ENCODE peak calls at places on chromosomes 3 and 15, in seven cellular contexts. One of them, this sample, is unnamed.
A peak's percentile ranks its signal among the peaks of the same experiment; 100 is the strongest.

GRCh38 chr3:15645246-15645645 is 43.7 kb downstream of the BTD start:
- DNase-seq in PC-3: no peak
- DNase-seq in body of pancreas: no peak
- DNase-seq in fibroblast of lung: no peak
- DNase-seq in transverse colon: no peak
- DNase-seq in IMR-90: no peak
- DNase-seq in heart right ventricle: no peak
- DNase-seq in this sample: no peak

GRCh38 chr3:11919390-11919789 is 72.7 kb upstream of the TAMM41 start:
- DNase-seq in PC-3: no peak
- DNase-seq in heart right ventricle: no peak
- DNase-seq in IMR-90: no peak
- DNase-seq in transverse colon: no peak
- DNase-seq in fibroblast of lung: no peak
- DNase-seq in body of pancreas: no peak
- DNase-seq in this sample: no peak

GRCh38 chr3:183306798-183307671 is 54.0 kb downstream of the B3GNT5 start:
- DNase-seq in fibroblast of lung: peak; percentile 75
- DNase-seq in IMR-90: peak; percentile 62
- DNase-seq in body of pancreas: peak; percentile 87
- DNase-seq in heart right ventricle: peak; percentile 62
- DNase-seq in PC-3: peak; percentile 81
- DNase-seq in transverse colon: peak; percentile 91
- DNase-seq in this sample: peak; percentile 89

GRCh38 chr3:69628956-69629355 is 110.3 kb upstream of the MITF start:
- DNase-seq in heart right ventricle: no peak
- DNase-seq in PC-3: no peak
- DNase-seq in transverse colon: no peak
- DNase-seq in IMR-90: no peak
- DNase-seq in body of pancreas: no peak
- DNase-seq in fibroblast of lung: peak; percentile 38
- DNase-seq in this sample: no peak

GRCh38 chr3:88149146-88149515 is 628 bp upstream of the C3orf38 start:
- DNase-seq in fibroblast of lung: peak; percentile 18
- DNase-seq in IMR-90: peak; percentile 16
- DNase-seq in body of pancreas: no peak
- DNase-seq in heart right ventricle: no peak
- DNase-seq in PC-3: no peak
- DNase-seq in transverse colon: no peak
- DNase-seq in this sample: no peak

GRCh38 chr3:144636833-144637232 is 665.2 kb downstream of the DIPK2A start:
- DNase-seq in transverse colon: no peak
- DNase-seq in body of pancreas: peak; percentile 11
- DNase-seq in PC-3: no peak
- DNase-seq in IMR-90: no peak
- DNase-seq in fibroblast of lung: no peak
- DNase-seq in heart right ventricle: no peak
- DNase-seq in this sample: no peak

GRCh38 chr15:25056484-25057429 is 102.0 kb downstream of the SNRPN start:
- DNase-seq in transverse colon: no peak
- DNase-seq in PC-3: no peak
- DNase-seq in fibroblast of lung: no peak
- DNase-seq in heart right ventricle: no peak
- DNase-seq in body of pancreas: peak; percentile 7
- DNase-seq in IMR-90: no peak
- DNase-seq in this sample: no peak

GRCh38 chr3:39639344-39640236 is 169.8 kb upstream of the MYRIP start:
- DNase-seq in body of pancreas: no peak
- DNase-seq in transverse colon: no peak
- DNase-seq in heart right ventricle: no peak
- DNase-seq in fibroblast of lung: peak; percentile 88
- DNase-seq in PC-3: peak; percentile 94
- DNase-seq in IMR-90: peak; percentile 96
- DNase-seq in this sample: peak; percentile 41

DNA sequence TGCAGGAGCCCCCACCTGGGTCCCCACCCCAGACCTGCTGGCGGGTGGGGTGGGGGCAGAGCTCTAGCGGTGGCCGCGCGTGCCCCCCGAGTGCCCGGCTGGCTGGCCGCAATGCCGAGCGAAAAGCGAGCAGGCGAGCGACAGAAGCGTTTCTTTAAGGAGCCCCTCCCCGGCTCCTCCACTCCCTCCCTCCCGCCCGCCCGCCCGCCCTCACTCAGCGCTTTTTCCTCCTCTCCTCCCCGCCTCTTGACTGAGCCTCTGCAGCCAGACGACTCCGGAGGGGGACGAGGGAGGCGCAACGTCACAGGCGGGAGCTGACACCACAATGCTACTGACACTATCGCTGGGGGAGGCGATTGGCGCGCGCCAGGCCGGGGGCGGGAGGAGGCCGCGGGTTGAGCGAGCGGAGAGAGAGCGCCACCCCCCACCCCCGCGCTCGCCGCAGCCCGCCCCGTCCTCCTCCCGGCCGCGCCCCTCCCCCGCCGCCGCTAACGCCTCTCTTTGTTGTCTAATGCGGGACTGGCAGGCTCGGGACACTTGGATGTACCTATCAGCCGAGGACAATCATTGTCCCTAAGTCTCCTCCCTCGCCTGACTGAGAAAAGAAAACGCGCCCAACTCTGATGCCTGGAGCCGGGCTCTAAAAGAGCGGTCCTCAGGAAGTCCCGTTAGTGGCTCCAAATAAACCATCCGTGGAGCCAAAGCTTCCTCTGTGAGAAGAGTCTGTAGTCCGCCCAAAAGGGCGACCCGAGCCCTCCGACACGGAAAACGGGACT is at the start of gene MEX3B:
- DNase-seq in PC-3: peak; percentile 88
- DNase-seq in transverse colon: peak; percentile 92
- DNase-seq in fibroblast of lung: peak; percentile 98
- DNase-seq in body of pancreas: peak; percentile 84
- DNase-seq in heart right ventricle: peak; percentile 98
- DNase-seq in IMR-90: peak; percentile 99
- DNase-seq in this sample: peak; percentile 97
- H3K4me3 ChIP-seq in PC-3: peak within 1 kb of the TSS; percentile 95
- H3K4me3 ChIP-seq in transverse colon: peak within 1 kb of the TSS; percentile 90
- H3K4me3 ChIP-seq in fibroblast of lung: peak within 1 kb of the TSS; percentile 90
- H3K4me3 ChIP-seq in body of pancreas: peak within 1 kb of the TSS; percentile 71
- H3K4me3 ChIP-seq in heart right ventricle: peak within 1 kb of the TSS; percentile 91
- H3K4me3 ChIP-seq in IMR-90: peak within 1 kb of the TSS; percentile 92
- H3K4me3 ChIP-seq in this sample: peak within 1 kb of the TSS; percentile 79

GRCh38 chr3:10912784-10913183 is 79.8 kb upstream of the SLC6A1 start:
- DNase-seq in fibroblast of lung: no peak
- DNase-seq in body of pancreas: no peak
- DNase-seq in heart right ventricle: no peak
- DNase-seq in IMR-90: no peak
- DNase-seq in PC-3: no peak
- DNase-seq in transverse colon: no peak
- DNase-seq in this sample: no peak

GRCh38 chr3:10919636-10920035 is 72.9 kb upstream of the SLC6A1 start:
- DNase-seq in fibroblast of lung: no peak
- DNase-seq in transverse colon: no peak
- DNase-seq in body of pancreas: no peak
- DNase-seq in IMR-90: no peak
- DNase-seq in PC-3: no peak
- DNase-seq in heart right ventricle: no peak
- DNase-seq in this sample: no peak

GRCh38 chr3:10915395-10915794 is 77.2 kb upstream of the SLC6A1 start:
- DNase-seq in fibroblast of lung: no peak
- DNase-seq in IMR-90: no peak
- DNase-seq in body of pancreas: no peak
- DNase-seq in PC-3: no peak
- DNase-seq in transverse colon: no peak
- DNase-seq in heart right ventricle: no peak
- DNase-seq in this sample: no peak

GRCh38 chr3:10918011-10918410 is 74.5 kb upstream of the SLC6A1 start:
- DNase-seq in fibroblast of lung: no peak
- DNase-seq in heart right ventricle: no peak
- DNase-seq in transverse colon: no peak
- DNase-seq in PC-3: no peak
- DNase-seq in body of pancreas: no peak
- DNase-seq in IMR-90: no peak
- DNase-seq in this sample: no peak

DNA sequence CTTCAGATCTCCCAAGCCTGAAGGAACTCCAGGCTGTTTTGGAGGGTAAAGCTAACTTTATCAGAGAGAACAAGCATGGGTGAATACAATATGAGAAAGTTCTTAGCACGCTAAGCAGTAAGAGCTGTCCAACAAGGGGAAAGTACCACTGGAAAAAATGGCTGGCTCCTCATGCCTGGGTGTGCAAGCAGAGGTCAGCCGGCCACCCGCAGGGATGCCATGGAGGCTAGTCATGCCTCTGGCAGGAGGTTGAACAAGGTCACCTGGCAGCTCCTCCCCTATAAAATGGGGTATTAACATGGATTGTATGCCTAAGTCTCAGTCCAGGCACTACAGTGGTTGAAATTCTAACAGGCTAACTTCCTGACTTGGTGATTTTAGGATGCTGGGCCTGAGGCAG is 75.4 kb upstream of the SLC6A1 start:
- DNase-seq in body of pancreas: no peak
- DNase-seq in PC-3: peak; percentile 23
- DNase-seq in transverse colon: no peak
- DNase-seq in IMR-90: no peak
- DNase-seq in heart right ventricle: no peak
- DNase-seq in fibroblast of lung: no peak
- DNase-seq in this sample: no peak
- H3K4me1 ChIP-seq in body of pancreas: no peaks in the 10 kb centered on the region
- H3K4me1 ChIP-seq in PC-3: peaks cover 3% of the 10 kb centered on the region
- H3K4me1 ChIP-seq in transverse colon: no peaks in the 10 kb centered on the region
- H3K4me1 ChIP-seq in IMR-90: no peaks in the 10 kb centered on the region
- H3K4me1 ChIP-seq in heart right ventricle: no peaks in the 10 kb centered on the region
- H3K4me1 ChIP-seq in fibroblast of lung: no peaks in the 10 kb centered on the region
- H3K4me1 ChIP-seq in this sample: no peaks in the 10 kb centered on the region

DNA sequence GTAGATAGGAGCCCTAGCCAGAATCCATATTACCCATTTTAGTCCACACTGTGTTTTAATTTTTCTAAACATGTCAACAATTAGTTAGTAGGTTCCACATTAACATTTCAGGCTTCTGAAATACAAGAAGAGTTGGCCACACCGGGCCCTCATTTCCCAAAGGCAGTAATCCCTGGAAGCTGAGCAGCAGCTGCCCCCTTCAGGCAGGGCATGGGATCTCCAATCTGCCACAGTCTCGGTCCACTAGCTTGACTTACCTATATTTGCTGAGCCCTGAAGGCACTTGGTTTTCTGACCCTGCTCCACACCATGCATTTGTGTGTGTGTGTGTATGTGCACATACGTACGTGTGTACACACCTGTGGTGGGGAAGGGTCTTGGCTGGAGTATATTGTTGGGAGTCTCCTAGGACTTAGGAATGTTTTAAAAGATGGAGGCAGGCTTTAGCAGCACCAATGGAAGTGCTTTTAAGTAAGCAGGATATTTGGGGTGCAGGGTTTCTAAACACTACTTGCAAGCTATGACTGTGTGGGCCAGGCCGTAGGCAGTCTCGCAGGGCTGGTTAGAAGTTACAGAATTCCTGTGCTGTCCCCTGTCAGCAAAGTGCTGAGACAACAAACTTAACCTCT is 71.2 kb upstream of the SOX14 start:
- DNase-seq in body of pancreas: no peak
- DNase-seq in transverse colon: no peak
- DNase-seq in IMR-90: no peak
- DNase-seq in heart right ventricle: no peak
- DNase-seq in PC-3: peak; percentile 19
- DNase-seq in fibroblast of lung: no peak
- DNase-seq in this sample: no peak
- TF ChIP-seq CTCF in body of pancreas: peak; percentile 26
- TF ChIP-seq CTCF in transverse colon: peak; percentile 13
- TF ChIP-seq CTCF in IMR-90: no peak
- TF ChIP-seq CTCF in heart right ventricle: peak; percentile 44
- TF ChIP-seq CTCF in PC-3: peak; percentile 52
- TF ChIP-seq CTCF in fibroblast of lung: no peak
- TF ChIP-seq CTCF in this sample: peak; percentile 25

GRCh38 chr3:112293368-112294321 is at the start of gene SLC9C1:
- DNase-seq in transverse colon: peak; percentile 40
- DNase-seq in body of pancreas: no peak
- DNase-seq in fibroblast of lung: peak; percentile 85
- DNase-seq in heart right ventricle: no peak
- DNase-seq in PC-3: peak; percentile 82
- DNase-seq in IMR-90: peak; percentile 74
- DNase-seq in this sample: no peak
- H3K4me3 ChIP-seq in transverse colon: peak within 1 kb of the TSS; percentile 56
- H3K4me3 ChIP-seq in body of pancreas: peak within 1 kb of the TSS; percentile 7
- H3K4me3 ChIP-seq in fibroblast of lung: peak within 1 kb of the TSS; percentile 42
- H3K4me3 ChIP-seq in heart right ventricle: peak within 1 kb of the TSS; percentile 49
- H3K4me3 ChIP-seq in PC-3: peak within 1 kb of the TSS; percentile 61
- H3K4me3 ChIP-seq in IMR-90: peak within 1 kb of the TSS; percentile 36
- H3K4me3 ChIP-seq in this sample: peak within 1 kb of the TSS; percentile 28